ENCODE peak calls at places on chromosomes 11 and 22, in six cellular contexts. Q, P, V, X, S and W are unnamed samples.

GRCh38 chr22:44667276-44667675 is 34.7 kb upstream of the PRR5 start:
- DNase-seq in V (no peak), P (no peak), X (no peak), Q (no peak), S (no peak), W (no peak)

GRCh38 chr11:3215346-3216026 is 3.1 kb downstream of the MRGPRG start:
- DNase-seq in V (no peak), Q (no peak), P (no peak), S (no peak), X (no peak), W (no peak)

GRCh38 chr11:96330511-96330859 is 12.5 kb downstream of the MAML2 start:
- DNase-seq in Q (no peak), S (no peak), X (no peak), V (no peak), P (no peak), W (no peak)

GRCh38 chr11:128574576-128575011 is 12.8 kb downstream of the ETS1 start:
- DNase-seq in X (no peak), Q (no peak), P (no peak), S (no peak), V (no peak), W (no peak)

GRCh38 chr11:90874281-90874680 is 651.4 kb upstream of the CHORDC1 start:
- DNase-seq in S (no peak), X (no peak), P (no peak), V (no peak), Q (no peak), W (no peak)

GRCh38 chr11:36257351-36257750 is 31.9 kb downstream of the COMMD9 start:
- DNase-seq in Q (no peak), X (peak), S (no peak), P (no peak), V (no peak), W (no peak)

GRCh38 chr11:17471501-17471900 is 5.1 kb downstream of the ABCC8 start:
- DNase-seq in P (no peak), S (no peak), X (no peak), V (no peak), Q (no peak), W (no peak)

GRCh38 chr22:25939384-25939783 is 197.4 kb downstream of the MYO18B start:
- DNase-seq in S (no peak), X (no peak), P (no peak), V (no peak), Q (no peak), W (no peak)

GRCh38 chr22:45036154-45036553 is 26.3 kb upstream of the PHF21B start:
- DNase-seq in X (no peak), V (no peak), S (no peak), P (no peak), Q (peak), W (no peak)

GRCh38 chr22:42270178-42270511 is 308 bp downstream of the TCF20 start:
- DNase-seq in X (peak), S (no peak), V (no peak), P (peak), Q (peak), W (no peak)

GRCh38 chr11:21707116-21707769 is 485.6 kb upstream of the ANO5 start:
- DNase-seq in X (no peak), V (no peak), Q (no peak), P (no peak), S (no peak), W (no peak)

GRCh38 chr11:7032692-7033091 is 12.4 kb downstream of the NLRP14 start:
- DNase-seq in S (no peak), V (no peak), P (no peak), Q (no peak), X (peak), W (no peak)

GRCh38 chr11:86637976-86638375 is 34.4 kb downstream of the ME3 start:
- DNase-seq in X (no peak), V (no peak), Q (no peak), P (no peak), S (peak), W (no peak)

GRCh38 chr11:76885390-76886097 is 24.8 kb downstream of the ACER3 start:
- DNase-seq in Q (no peak), X (peak), S (no peak), V (no peak), P (no peak), W (no peak)

GRCh38 chr11:68036717-68037239 is 2.0 kb upstream of the TCIRG1 start:
- DNase-seq in S (peak), Q (no peak), V (no peak), P (no peak), X (no peak), W (no peak)

GRCh38 chr11:22703561-22703960 is 37.1 kb downstream of the GAS2 start:
- DNase-seq in Q (peak), V (no peak), S (no peak), X (peak), P (no peak), W (no peak)

GRCh38 chr11:17915500-17916143 is 97.2 kb downstream of the SERGEF start:
- DNase-seq in X (no peak), S (no peak), P (no peak), V (no peak), Q (no peak), W (no peak)

GRCh38 chr11:93841446-93841845 is 9.0 kb downstream of the VSTM5 start:
- DNase-seq in S (no peak), X (no peak), V (no peak), P (no peak), Q (no peak), W (no peak)

GRCh38 chr11:67439321-67440228 is 2.1 kb upstream of the PTPRCAP start:
- DNase-seq in S (peak), P (no peak), V (no peak), X (peak), Q (no peak), W (peak)

GRCh38 chr11:71432761-71433647 is 15.2 kb downstream of the DHCR7 start:
- DNase-seq in V (no peak), X (no peak), S (no peak), Q (no peak), P (no peak), W (no peak)

GRCh38 chr11:101470414-101470813 is 113.4 kb downstream of the TRPC6 start:
- DNase-seq in V (no peak), P (no peak), S (no peak), X (no peak), Q (no peak), W (no peak)

GRCh38 chr11:212150-213100 is 4.9 kb downstream of the RIC8A start:
- DNase-seq in X (no peak), V (no peak), Q (no peak), S (no peak), P (no peak), W (no peak)

GRCh38 chr11:118180300-118180703 is 3.9 kb upstream of the SCN2B start:
- DNase-seq in V (peak), P (peak), X (no peak), S (no peak), Q (no peak), W (peak)

GRCh38 chr11:66543263-66544107 is 2.4 kb downstream of the ZDHHC24 start:
- DNase-seq in X (no peak), V (peak), Q (no peak), S (peak), P (peak), W (no peak)

GRCh38 chr11:125083312-125084056 is 20.4 kb downstream of the SLC37A2 start:
- DNase-seq in Q (no peak), X (no peak), V (no peak), P (no peak), S (no peak), W (peak)

GRCh38 chr11:126419801-126420729 is 64.6 kb downstream of the ST3GAL4 start:
- DNase-seq in P (no peak), S (no peak), X (no peak), Q (no peak), V (no peak), W (no peak)